ENCODE peak calls at places on chromosomes 3 and 15, in seven cellular contexts. A is testis, C is aorta, I is fibroblast of lung, J is endothelial cell of umbilical vein, F is IMR-90, Q is neuronal stem cell. E is an unnamed sample. For H3K4me1, the result is how much of the 10 kb centered on the place peaks cover.

GRCh38 chr3:4021162-4021561 is 221.9 kb downstream of the LRRN1 start:
- DNase-seq in A (no peak), C (no peak), I (no peak), J (no peak), F (no peak), Q (no peak), E (no peak)

GRCh38 chr15:67199881-67200763 is 54.3 kb downstream of the AAGAB start:
- DNase-seq in A (no peak), C (no peak), I (peak), J (no peak), F (peak), Q (no peak), E (no peak)

GRCh38 chr3:162170581-162170980 is 674.0 kb downstream of the OTOL1 start:
- DNase-seq in A (no peak), C (no peak), I (peak), J (no peak), F (peak), Q (no peak), E (no peak)

GRCh38 chr3:171439996-171440395 is 20.2 kb downstream of the TNIK start:
- DNase-seq in A (no peak), C (no peak), I (no peak), J (no peak), F (peak), Q (no peak), E (no peak)

GRCh38 chr15:51649659-51650521 is 27.3 kb upstream of the DMXL2 start:
- DNase-seq in A (peak), C (no peak), I (peak), J (peak), F (peak), Q (peak), E (no peak)

GRCh38 chr3:51637941-51638471 is 33.0 kb upstream of the TEX264 start:
- DNase-seq in A (peak), C (no peak), I (peak), J (peak), F (peak), Q (peak), E (peak)

GRCh38 chr3:84692261-84692660 is 266.5 kb upstream of the CADM2 start:
- DNase-seq in A (no peak), C (no peak), I (no peak), J (no peak), F (no peak), Q (no peak), E (no peak)

GRCh38 chr3:149342413-149343340 is 9.2 kb upstream of the TM4SF18 start:
- DNase-seq in A (no peak), C (no peak), I (peak), J (peak), F (peak), Q (no peak), E (peak)

GRCh38 chr3:141052570-141053069 is 1.5 kb downstream of the SPSB4 start:
- DNase-seq in A (no peak), C (no peak), I (no peak), J (no peak), F (no peak), Q (no peak), E (no peak)

GRCh38 chr3:49324768-49325167 is 15.1 kb downstream of the USP4 start:
- DNase-seq in A (no peak), C (peak), I (no peak), J (no peak), F (no peak), Q (no peak), E (no peak)

GRCh38 chr15:92463826-92464225 is 70.1 kb downstream of the ST8SIA2 start:
- DNase-seq in A (no peak), C (no peak), I (peak), J (no peak), F (no peak), Q (no peak), E (peak)

GRCh38 chr3:78076379-78076778 is 1036.5 kb downstream of the ROBO2 start:
- DNase-seq in A (no peak), C (no peak), I (peak), J (no peak), F (no peak), Q (no peak), E (no peak)

GRCh38 chr3:52874869-52875588 is 22.3 kb downstream of the STIMATE start:
- DNase-seq in A (no peak), C (no peak), I (no peak), J (no peak), F (no peak), Q (no peak), E (no peak)

GRCh38 chr3:24386458-24386857 is 108.2 kb downstream of the THRB start:
- DNase-seq in A (no peak), C (no peak), I (no peak), J (no peak), F (no peak), Q (no peak), E (no peak)

GRCh38 chr3:129560931-129561594 is 18.1 kb downstream of the H1-8 start:
- DNase-seq in A (peak), C (peak), I (peak), J (peak), F (peak), Q (no peak), E (peak)

GRCh38 chr3:58657036-58657435 is 9.5 kb downstream of the FAM3D start:
- DNase-seq in A (no peak), C (no peak), I (no peak), J (no peak), F (no peak), Q (no peak), E (no peak)

GRCh38 chr15:70632981-70633380 is 130.4 kb downstream of the UACA start:
- DNase-seq in A (no peak), C (no peak), I (peak), J (no peak), F (no peak), Q (peak), E (peak)

GRCh38 chr3:191143224-191143623 is 55.8 kb upstream of the OSTN start:
- DNase-seq in A (no peak), C (no peak), I (no peak), J (peak), F (no peak), Q (no peak), E (no peak)

GRCh38 chr15:22811640-22812039 is 25.2 kb downstream of the NIPA1 start:
- DNase-seq in A (peak), C (no peak), I (peak), J (no peak), F (peak), Q (no peak), E (peak)

GRCh38 chr3:33840179-33840578 is 41.7 kb downstream of the PDCD6IP start:
- DNase-seq in A (no peak), C (no peak), I (no peak), J (no peak), F (no peak), Q (no peak), E (no peak)

GRCh38 chr3:126109860-126110235 is 25.9 kb upstream of the SLC41A3 start:
- DNase-seq in A (peak), C (peak), I (no peak), J (no peak), F (no peak), Q (no peak), E (no peak)

GRCh38 chr3:107543666-107544065 is 20.9 kb downstream of the BBX start:
- DNase-seq in A (no peak), C (no peak), I (peak), J (peak), F (no peak), Q (no peak), E (no peak)

GRCh38 chr15:73683624-73684536 is at the start of gene CD276:
- DNase-seq in A (peak), C (peak), I (peak), J (peak), F (peak), Q (peak), E (peak)

GRCh38 chr3:183073839-183074615 is 25.3 kb downstream of the MCCC1 start:
- DNase-seq in A (no peak), C (no peak), I (no peak), J (peak), F (peak), Q (no peak), E (no peak)

GRCh38 chr3:13838421-13838820 is 41.5 kb downstream of the WNT7A start:
- DNase-seq in A (no peak), C (peak), I (no peak), J (no peak), F (no peak), Q (no peak), E (no peak)

GRCh38 chr15:31456329-31457060 is 129.9 kb downstream of the KLF13 start:
- DNase-seq in A (no peak), C (no peak), I (no peak), J (no peak), F (no peak), Q (no peak), E (no peak)

GRCh38 chr3:161275919-161276318 is 54.8 kb downstream of the NMD3 start:
- DNase-seq in A (no peak), C (no peak), I (no peak), J (no peak), F (no peak), Q (no peak), E (no peak)

GRCh38 chr3:107660316-107660976 is 137.7 kb downstream of the BBX start:
- DNase-seq in A (no peak), C (no peak), I (no peak), J (peak), F (peak), Q (no peak), E (peak)

GRCh38 chr3:97698691-97699090 is 65.9 kb upstream of the ARL6 start:
- DNase-seq in A (no peak), C (no peak), I (no peak), J (no peak), F (no peak), Q (no peak), E (no peak)

GRCh38 chr3:103787879-103788278 is 1353.1 kb downstream of the ZPLD1 start:
- DNase-seq in A (no peak), C (no peak), I (no peak), J (no peak), F (no peak), Q (no peak), E (no peak)

GRCh38 chr3:33790091-33790490 is 8.3 kb upstream of the PDCD6IP start:
- DNase-seq in A (no peak), C (no peak), I (no peak), J (no peak), F (no peak), Q (no peak), E (no peak)

GRCh38 chr3:64185436-64185835 is 39.8 kb downstream of the PRICKLE2 start:
- DNase-seq in A (no peak), C (no peak), I (no peak), J (no peak), F (no peak), Q (no peak), E (no peak)

GRCh38 chr3:78728406-78729145 is 1039.2 kb downstream of the ROBO1 start:
- DNase-seq in A (peak), C (no peak), I (peak), J (no peak), F (peak), Q (peak), E (no peak)

GRCh38 chr3:128274837-128275236 is 121.6 kb downstream of the EEFSEC start:
- DNase-seq in A (no peak), C (no peak), I (peak), J (peak), F (peak), Q (no peak), E (peak)

DNA sequence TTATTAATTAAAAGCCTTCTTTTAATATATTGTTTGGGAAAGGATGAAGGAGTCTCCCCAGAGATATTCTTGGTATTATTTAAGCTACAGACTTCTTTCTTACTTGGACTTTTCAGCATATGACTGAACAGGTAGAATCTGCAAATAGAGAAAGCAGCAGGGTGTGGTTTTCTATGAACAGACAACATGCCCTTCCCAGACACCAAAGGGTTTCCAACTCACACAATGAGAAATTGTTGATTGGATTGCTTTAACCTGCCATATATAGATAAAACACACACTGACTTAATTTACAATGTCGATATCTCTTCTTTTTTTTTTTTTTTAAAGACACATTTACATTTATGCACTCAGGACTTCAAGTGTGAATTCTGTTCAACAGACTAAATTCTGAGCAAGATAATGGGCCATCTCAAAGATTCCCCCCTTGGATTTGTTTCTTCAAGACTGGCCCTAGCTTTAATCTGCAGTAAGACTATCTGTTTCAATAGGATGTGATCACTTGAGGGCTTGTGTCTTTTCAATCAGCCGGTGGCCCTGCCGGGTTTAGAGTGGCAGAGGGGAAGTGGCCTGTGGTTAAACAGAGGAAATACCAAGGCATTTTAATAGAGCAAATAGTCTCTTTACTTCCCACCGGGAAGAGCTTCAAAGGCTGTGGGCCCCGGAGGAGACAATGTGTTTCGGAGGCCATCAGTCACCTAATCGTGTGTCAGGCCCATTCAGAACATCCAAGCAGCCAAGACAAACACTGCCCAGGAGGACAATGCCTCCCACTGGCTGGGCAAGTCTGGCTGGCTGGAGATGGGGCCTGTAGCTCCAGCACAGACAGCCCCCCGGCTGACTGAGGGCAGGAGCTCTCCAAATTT is 6.1 kb downstream of the IL17RD start:
- DNase-seq in A (no peak), C (no peak), I (peak), J (peak), F (no peak), Q (no peak), E (peak)
- H3K4me1 ChIP-seq in A (under half), C (under half), I (under half), J (under half), F (under half), Q (half or more), E (under half)

GRCh38 chr3:120018299-120018698 is 75.9 kb downstream of the GSK3B start:
- DNase-seq in A (no peak), C (no peak), I (no peak), J (no peak), F (no peak), Q (no peak), E (no peak)

GRCh38 chr3:120017692-120018091 is 76.6 kb downstream of the GSK3B start:
- DNase-seq in A (no peak), C (no peak), I (no peak), J (no peak), F (no peak), Q (no peak), E (no peak)

DNA sequence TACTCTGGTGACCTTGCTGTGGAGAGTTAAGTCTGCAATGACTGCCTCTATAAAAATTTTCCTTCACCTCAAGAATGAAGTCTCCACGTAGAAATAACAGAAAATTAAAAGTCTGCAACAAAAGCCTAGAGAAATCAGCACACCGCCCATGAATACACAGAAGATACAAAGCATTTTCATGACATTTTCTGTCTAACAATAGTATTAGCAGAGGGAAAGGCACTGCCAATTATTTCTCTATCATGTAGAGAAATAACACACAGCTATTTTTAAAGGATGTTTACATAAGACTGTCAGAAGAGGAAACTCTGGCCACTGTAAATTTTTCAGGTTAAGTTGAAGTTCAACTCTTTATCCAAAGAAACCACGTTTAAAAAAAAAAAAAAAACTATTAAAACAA is 80.8 kb downstream of the GSK3B start:
- DNase-seq in A (no peak), C (no peak), I (peak), J (peak), F (peak), Q (no peak), E (peak)
- H3K4me1 ChIP-seq in A (under half), C (under half), I (under half), J (under half), F (under half), Q (under half), E (under half)

DNA sequence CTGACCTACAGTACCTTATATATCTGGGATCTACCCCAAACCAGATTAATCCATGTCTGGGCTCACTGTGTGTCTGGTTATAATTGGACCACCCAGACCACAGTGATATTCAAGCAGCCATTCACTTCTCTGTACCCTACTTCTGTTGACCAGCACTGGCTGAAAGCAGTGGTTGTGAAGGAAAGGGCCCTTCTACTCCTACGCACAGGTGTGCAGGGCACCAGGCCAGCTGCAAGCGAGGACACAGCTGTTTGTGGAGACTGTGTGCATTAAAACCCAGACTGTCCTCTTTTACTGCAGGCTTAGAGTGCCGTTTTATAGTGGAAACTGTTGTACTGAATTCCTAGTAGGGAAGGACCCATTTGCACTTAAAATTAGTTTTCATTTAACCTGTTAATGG is 29.5 kb downstream of the CTDSPL start:
- DNase-seq in A (no peak), C (no peak), I (no peak), J (no peak), F (no peak), Q (no peak), E (no peak)
- H3K4me1 ChIP-seq in A (under half), C (under half), I (under half), J (under half), F (under half), Q (under half), E (under half)

GRCh38 chr3:45546636-45547201 is 47.8 kb upstream of the LIMD1 start:
- DNase-seq in A (peak), C (no peak), I (no peak), J (no peak), F (no peak), Q (peak), E (no peak)
- H3K4me1 ChIP-seq in A (under half), C (under half), I (under half), J (under half), F (under half), Q (under half), E (half or more)

GRCh38 chr15:63510548-63510940 is 6.2 kb downstream of the USP3 start:
- DNase-seq in A (no peak), C (no peak), I (no peak), J (no peak), F (no peak), Q (no peak), E (no peak)

GRCh38 chr15:63506537-63507035 is 2.2 kb downstream of the USP3 start:
- DNase-seq in A (no peak), C (no peak), I (peak), J (peak), F (no peak), Q (no peak), E (no peak)

GRCh38 chr15:63507878-63508818 is 3.8 kb downstream of the USP3 start:
- DNase-seq in A (no peak), C (no peak), I (no peak), J (no peak), F (no peak), Q (no peak), E (no peak)

GRCh38 chr15:63509933-63510547 is 5.6 kb downstream of the USP3 start:
- DNase-seq in A (no peak), C (no peak), I (peak), J (peak), F (peak), Q (no peak), E (no peak)

GRCh38 chr15:63509056-63509696 is 4.8 kb downstream of the USP3 start:
- DNase-seq in A (no peak), C (no peak), I (no peak), J (peak), F (no peak), Q (no peak), E (no peak)
- H3K4me1 ChIP-seq in A (under half), C (under half), I (under half), J (under half), F (under half), Q (under half), E (under half)

GRCh38 chr3:178079966-178080365 is 456.3 kb upstream of the KCNMB2 start:
- DNase-seq in A (no peak), C (no peak), I (no peak), J (peak), F (no peak), Q (no peak), E (no peak)

GRCh38 chr3:178083906-178084823 is 452.1 kb upstream of the KCNMB2 start:
- DNase-seq in A (no peak), C (no peak), I (no peak), J (peak), F (no peak), Q (peak), E (no peak)

GRCh38 chr3:178084938-178085816 is 451.1 kb upstream of the KCNMB2 start:
- DNase-seq in A (peak), C (peak), I (peak), J (peak), F (peak), Q (peak), E (peak)

GRCh38 chr3:178085817-178086123 is 450.5 kb upstream of the KCNMB2 start:
- DNase-seq in A (no peak), C (no peak), I (no peak), J (no peak), F (no peak), Q (no peak), E (no peak)

GRCh38 chr3:178082508-178082907 is 453.7 kb upstream of the KCNMB2 start:
- DNase-seq in A (no peak), C (no peak), I (no peak), J (no peak), F (no peak), Q (no peak), E (no peak)
- H3K4me1 ChIP-seq in A (under half), C (under half), I (under half), J (under half), F (under half), Q (under half), E (under half)